ENCODE peak calls at places on chromosome 3, in seven cellular contexts. Z, B, R, J, V, I and F are unnamed samples.

GRCh38 chr3:110126065-110126464 is 788.7 kb upstream of the DPPA4 start:
- DNase-seq in J (no peak), V (no peak), Z (peak; percentile 19), I (peak; percentile 18), R (no peak), B (peak; percentile 35), F (no peak)

GRCh38 chr3:172892158-172892557 is 141.6 kb downstream of the ECT2 start:
- DNase-seq in Z (peak; percentile 47), V (no peak), R (no peak), I (peak; percentile 48), B (no peak), J (no peak), F (no peak)

GRCh38 chr3:38651153-38651789 is 1.8 kb upstream of the SCN5A start:
- DNase-seq in Z (peak; percentile 52), V (peak; percentile 90), J (peak; percentile 83), I (peak; percentile 45), B (peak; percentile 88), R (peak; percentile 75), F (peak; percentile 81)

GRCh38 chr3:60017631-60018030 is 967.8 kb upstream of the CFAP20DC start:
- DNase-seq in B (no peak), I (no peak), J (no peak), R (no peak), V (no peak), Z (no peak), F (no peak)

GRCh38 chr3:24503499-24504176 is 9.0 kb upstream of the THRB start:
- DNase-seq in J (no peak), V (no peak), B (no peak), I (no peak), Z (no peak), R (no peak), F (no peak)

GRCh38 chr3:55064164-55064563 is 136.3 kb upstream of the LRTM1 start:
- DNase-seq in I (no peak), V (no peak), J (no peak), R (no peak), Z (no peak), B (no peak), F (no peak)

GRCh38 chr3:32432711-32433530 is 41.3 kb downstream of the CMTM7 start:
- DNase-seq in I (peak; percentile 29), B (no peak), R (no peak), V (peak; percentile 24), J (no peak), Z (peak; percentile 47), F (no peak)

GRCh38 chr3:129736070-129736469 is 129.6 kb upstream of the PLXND1 start:
- DNase-seq in Z (no peak), I (no peak), V (no peak), B (no peak), J (no peak), R (no peak), F (no peak)

GRCh38 chr3:37862219-37862711 is 585 bp downstream of the CTDSPL start:
- DNase-seq in R (peak; percentile 41), V (peak; percentile 67), B (peak; percentile 51), J (peak; percentile 55), Z (peak; percentile 48), I (no peak), F (no peak)

GRCh38 chr3:111810909-111811308 is 48.2 kb upstream of the PHLDB2 start:
- DNase-seq in R (no peak), V (no peak), B (no peak), I (peak; percentile 79), Z (peak; percentile 94), J (no peak), F (peak; percentile 24)

GRCh38 chr3:189821251-189821650 is 190.1 kb downstream of the TP63 start:
- DNase-seq in I (no peak), R (peak; percentile 61), B (no peak), V (no peak), Z (no peak), J (no peak), F (no peak)

GRCh38 chr3:110180733-110181132 is 843.4 kb upstream of the DPPA4 start:
- DNase-seq in Z (peak; percentile 33), R (no peak), B (no peak), V (no peak), J (no peak), I (no peak), F (no peak)

GRCh38 chr3:150132101-150132749 is 161.5 kb upstream of the PFN2 start:
- DNase-seq in R (no peak), B (no peak), J (peak; percentile 70), I (no peak), V (no peak), Z (no peak), F (peak; percentile 10)

GRCh38 chr3:126034481-126035361 is 49.2 kb downstream of the SLC41A3 start:
- DNase-seq in V (peak; percentile 19), I (no peak), R (no peak), B (peak; percentile 5), Z (peak; percentile 43), J (no peak), F (peak; percentile 16)

GRCh38 chr3:170062769-170063168 is 25.0 kb downstream of the GPR160 start:
- DNase-seq in J (peak; percentile 25), Z (no peak), B (peak; percentile 64), V (peak; percentile 80), I (no peak), R (no peak), F (no peak)

GRCh38 chr3:149547954-149548728 is 73.6 kb downstream of the TM4SF4 start:
- DNase-seq in I (peak; percentile 92), R (no peak), B (no peak), J (peak; percentile 82), V (no peak), Z (peak; percentile 90), F (peak; percentile 37)

GRCh38 chr3:188959013-188959412 is 212.8 kb upstream of the TPRG1 start:
- DNase-seq in I (no peak), Z (no peak), B (no peak), J (no peak), V (no peak), R (no peak), F (no peak)

GRCh38 chr3:197709135-197709534 is 27.6 kb downstream of the RUBCN start:
- DNase-seq in I (no peak), Z (no peak), J (no peak), B (no peak), V (no peak), R (no peak), F (no peak)

GRCh38 chr3:140499114-140499757 is 178.6 kb upstream of the TRIM42 start:
- DNase-seq in B (no peak), V (no peak), R (no peak), J (peak; percentile 68), I (no peak), Z (no peak), F (no peak)

GRCh38 chr3:37228734-37229133 is 54.4 kb upstream of the LRRFIP2 start:
- DNase-seq in J (no peak), V (no peak), I (no peak), B (no peak), R (no peak), Z (no peak), F (no peak)

GRCh38 chr3:118972974-118973373 is 61.7 kb downstream of the IGSF11 start:
- DNase-seq in R (no peak), Z (no peak), J (no peak), I (no peak), V (no peak), B (no peak), F (no peak)

GRCh38 chr3:163175970-163176369 is 1679.4 kb downstream of the OTOL1 start:
- DNase-seq in J (peak; percentile 15), V (no peak), R (no peak), I (no peak), Z (no peak), B (no peak), F (no peak)
- H2BK120ac ChIP-seq in J (no peak overlapping the region), V (no peak overlapping the region), R (no peak overlapping the region), I (no peak overlapping the region), Z (no peak overlapping the region), B (no peak overlapping the region), F (no peak overlapping the region)

DNA sequence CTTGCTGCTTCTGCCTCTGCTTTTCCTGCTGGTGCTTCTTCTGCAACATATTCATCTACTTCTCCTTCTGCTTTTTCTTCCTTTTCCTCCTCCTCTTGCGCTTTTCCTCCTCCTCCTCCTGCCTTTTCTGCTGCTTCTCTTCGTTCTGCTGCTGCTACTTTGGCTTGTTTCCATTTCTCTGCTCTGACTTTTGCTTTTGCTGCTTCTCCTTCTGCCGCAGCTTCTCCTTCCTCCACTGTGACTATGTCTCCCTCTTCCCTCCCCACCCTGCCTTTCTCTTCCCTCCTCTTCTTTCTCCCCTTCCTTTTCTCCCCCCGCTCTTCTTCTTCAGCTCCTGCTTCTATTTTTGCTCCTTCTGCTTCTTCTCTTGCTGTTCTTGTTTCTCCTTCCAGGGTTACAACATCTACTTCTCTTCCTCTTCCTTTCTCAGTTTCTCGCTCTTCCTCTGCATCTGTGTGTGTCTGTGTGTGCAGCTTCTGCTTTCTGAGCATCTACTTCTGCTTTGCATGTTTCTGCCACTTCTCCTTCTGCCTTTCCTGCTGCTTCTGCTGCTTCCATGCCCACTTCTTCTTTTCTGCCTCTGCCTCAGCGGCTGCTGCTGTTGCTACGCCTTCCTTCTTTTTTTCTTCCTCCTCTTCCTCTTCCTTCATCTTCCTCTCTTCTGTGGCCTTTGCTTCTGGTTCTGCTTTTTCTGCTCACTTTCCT is 51.4 kb downstream of the FAM43A start:
- DNase-seq in V (no peak), I (no peak), J (no peak), B (no peak), R (no peak), Z (no peak), F (no peak)
- H4K8ac ChIP-seq in V (no peak overlapping the region), I (no peak overlapping the region), J (no peak overlapping the region), B (no peak overlapping the region), R (no peak overlapping the region), Z (no peak overlapping the region), F (no peak overlapping the region)

GRCh38 chr3:158539414-158540014 is 31.5 kb upstream of the MLF1 start:
- DNase-seq in B (no peak), Z (peak; percentile 58), V (no peak), R (peak; percentile 6), I (peak; percentile 51), J (peak; percentile 51), F (peak; percentile 79)

DNA sequence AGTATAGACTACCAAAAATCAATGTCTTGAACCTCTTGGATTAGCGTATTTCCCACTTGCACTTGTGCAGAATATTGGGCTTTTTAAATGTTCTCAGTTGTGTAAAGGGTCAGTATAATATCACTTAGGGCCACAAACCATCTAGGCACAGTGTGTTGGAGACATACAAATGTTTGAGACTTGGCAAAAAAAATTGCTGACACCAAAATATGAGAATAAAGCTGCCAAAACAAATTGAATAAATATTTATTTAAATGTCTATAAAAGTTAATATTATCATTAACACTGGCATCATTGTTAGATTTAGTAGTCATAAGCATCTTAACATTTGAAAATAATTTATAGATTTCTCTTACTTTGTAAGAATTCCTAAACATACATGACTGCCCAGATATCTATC is 30.9 kb upstream of the MLF1 start:
- DNase-seq in B (no peak), V (no peak), J (no peak), I (no peak), Z (no peak), R (no peak), F (no peak)
- H2BK120ac ChIP-seq in B (no peak overlapping the region), V (no peak overlapping the region), J (no peak overlapping the region), I (no peak overlapping the region), Z (no peak overlapping the region), R (no peak overlapping the region), F (no peak overlapping the region)

GRCh38 chr3:28171962-28172361 is 69.5 kb upstream of the CMC1 start:
- DNase-seq in B (no peak), I (no peak), Z (peak; percentile 1), V (no peak), J (no peak), R (peak; percentile 3), F (no peak)
- H4K8ac ChIP-seq in B (no peak overlapping the region), I (no peak overlapping the region), Z (no peak overlapping the region), V (no peak overlapping the region), J (no peak overlapping the region), R (no peak overlapping the region), F (no peak overlapping the region)

GRCh38 chr3:62436785-62437184 is 63.4 kb upstream of the FEZF2 start:
- DNase-seq in I (no peak), J (no peak), B (no peak), V (no peak), Z (no peak), R (no peak), F (no peak)
- H2BK120ac ChIP-seq in I (no peak overlapping the region), J (no peak overlapping the region), B (no peak overlapping the region), V (no peak overlapping the region), Z (no peak overlapping the region), R (no peak overlapping the region), F (no peak overlapping the region)

GRCh38 chr3:114824014-114824413 is 323.1 kb downstream of the ZBTB20 start:
- DNase-seq in I (no peak), V (no peak), R (no peak), Z (no peak), J (no peak), B (no peak), F (no peak)
- H4K8ac ChIP-seq in I (no peak overlapping the region), V (no peak overlapping the region), R (no peak overlapping the region), Z (no peak overlapping the region), J (no peak overlapping the region), B (no peak overlapping the region), F (no peak overlapping the region)